ENCODE peak calls at places on chromosomes 12 and 14, in four cellular contexts. R is astrocyte of the spinal cord, D is fibroblast of lung, B is ovary. O is an unnamed sample.

GRCh38 chr12:25295361-25295760 is 44.6 kb upstream of the KRAS start:
- DNase-seq in R (no peak), D (no peak), B (no peak), O (no peak)

GRCh38 chr12:104243551-104243950 is 28.0 kb downstream of the TXNRD1 start:
- DNase-seq in D (peak), B (no peak), R (no peak), O (no peak)

GRCh38 chr12:88805286-88805685 is 225.0 kb upstream of the KITLG start:
- DNase-seq in B (no peak), R (no peak), D (no peak), O (no peak)

GRCh38 chr12:114476159-114476558 is 70.2 kb upstream of the TBX5 start:
- DNase-seq in B (no peak), R (peak), D (peak), O (peak)

GRCh38 chr12:58541300-58541690 is 379.0 kb downstream of the LRIG3 start:
- DNase-seq in R (peak), D (peak), B (no peak), O (peak)

GRCh38 chr14:55057919-55058318 is 6.5 kb downstream of the MAPK1IP1L start:
- DNase-seq in B (no peak), D (no peak), R (no peak), O (no peak)

GRCh38 chr12:21353487-21353886 is 18.8 kb upstream of the SLCO1A2 start:
- DNase-seq in B (no peak), D (no peak), R (no peak), O (no peak)

GRCh38 chr12:119115296-119115905 is 63.3 kb upstream of the HSPB8 start:
- DNase-seq in D (peak), B (no peak), R (peak), O (peak)

GRCh38 chr12:70748809-70749208 is 111.6 kb upstream of the PTPRB start:
- DNase-seq in D (no peak), R (no peak), B (no peak), O (no peak)

GRCh38 chr12:30753233-30753632 is 1.5 kb downstream of the CAPRIN2 start:
- DNase-seq in R (peak), B (no peak), D (peak), O (peak)

GRCh38 chr12:123075591-123076171 is 75.2 kb downstream of the PITPNM2 start:
- DNase-seq in R (peak), B (peak), D (peak), O (peak)

GRCh38 chr12:13959131-13959734 is 22.2 kb downstream of the GRIN2B start:
- DNase-seq in B (no peak), R (no peak), D (no peak), O (no peak)

GRCh38 chr12:74903522-74903921 is 306.1 kb downstream of the KCNC2 start:
- DNase-seq in B (no peak), D (peak), R (no peak), O (no peak)

GRCh38 chr14:101471723-101472517 is 89.4 kb upstream of the DIO3 start:
- DNase-seq in R (no peak), D (no peak), B (no peak), O (no peak)

GRCh38 chr12:85626031-85626781 is 210.0 kb downstream of the RASSF9 start:
- DNase-seq in R (peak), D (peak), B (no peak), O (peak)

GRCh38 chr12:121579981-121580868 is 598 bp downstream of the KDM2B start:
- DNase-seq in B (peak), R (peak), D (peak), O (peak)

GRCh38 chr12:105936496-105936895 is 202.3 kb downstream of the NUAK1 start:
- DNase-seq in D (no peak), B (no peak), R (no peak), O (no peak)

DNA sequence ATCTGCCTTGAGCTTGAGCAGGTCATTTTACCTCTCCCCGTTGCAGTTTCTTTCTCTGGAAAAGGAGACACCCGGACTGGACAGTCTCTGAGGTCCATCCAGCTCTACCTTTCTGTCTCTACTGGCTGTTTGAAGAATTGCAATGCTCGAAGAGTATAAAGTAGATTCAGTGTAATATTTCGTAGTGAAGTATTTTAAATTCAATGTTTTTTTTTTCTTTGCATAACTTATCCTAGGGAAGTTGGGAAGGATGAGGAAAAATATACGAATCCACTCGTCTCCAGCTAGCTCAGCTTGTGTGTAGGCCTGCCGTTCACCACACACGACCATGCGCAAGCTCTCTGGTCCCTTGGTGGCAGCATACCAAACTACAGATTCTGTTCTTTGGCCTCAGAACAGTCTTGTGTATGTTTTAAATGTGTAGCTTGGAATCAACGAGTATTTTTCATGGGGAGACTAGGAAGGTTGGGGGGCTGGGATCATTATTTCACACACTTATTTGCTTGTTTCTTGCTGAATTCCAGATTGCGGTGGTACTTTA is 307.9 kb downstream of the CACNA1C start:
- DNase-seq in R (no peak), B (no peak), D (no peak), O (peak)
- TF ChIP-seq CTCF in R (peak), B (no peak), D (no peak), O (peak)

DNA sequence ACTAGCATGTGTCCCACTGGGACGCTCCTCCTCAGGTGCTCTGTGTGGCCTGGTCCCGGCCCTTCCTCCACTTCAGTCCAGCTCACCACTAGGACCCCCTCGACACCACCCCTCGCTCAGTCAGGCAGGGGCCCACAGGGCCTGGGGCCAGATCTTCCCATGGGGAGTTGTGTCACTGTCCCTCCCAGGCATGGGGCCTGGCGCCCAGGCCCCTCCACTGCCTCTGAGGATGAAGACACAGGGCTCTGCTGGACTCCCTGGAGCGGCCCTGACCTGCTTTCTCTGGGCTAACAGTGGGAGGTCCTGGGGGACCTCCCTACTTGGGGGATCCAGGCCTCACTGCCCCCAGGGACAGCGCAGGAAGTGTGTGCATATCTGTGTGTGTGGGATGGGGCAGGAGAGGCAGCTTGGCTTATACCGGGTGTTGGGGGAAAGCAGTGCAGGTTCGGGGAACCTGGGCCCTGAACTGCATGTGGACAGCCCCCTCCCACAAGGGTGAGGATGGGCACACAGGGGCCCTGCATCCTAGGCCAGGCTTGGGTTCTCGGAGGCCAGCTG is 43.8 kb downstream of the KRT80 start:
- DNase-seq in D (no peak), B (no peak), R (no peak), O (peak)
- H3K4me3 ChIP-seq in D (no peak), B (no peak), R (no peak), O (no peak)

GRCh38 chr12:32305163-32305562 is 94.2 kb upstream of the FGD4 start:
- DNase-seq in D (no peak), R (peak), B (no peak), O (peak)
- TF ChIP-seq CTCF in D (no peak), R (peak), B (no peak), O (peak)

GRCh38 chr12:20282411-20282810 is 85.9 kb upstream of the PDE3A start:
- DNase-seq in B (no peak), R (no peak), D (peak), O (peak)
- H3K4me3 ChIP-seq in B (no peak), R (no peak), D (no peak), O (no peak)

GRCh38 chr12:112256780-112257179 is 125.5 kb downstream of the HECTD4 start:
- DNase-seq in B (no peak), R (no peak), D (no peak), O (no peak)

GRCh38 chr12:112266473-112266872 is 115.8 kb downstream of the HECTD4 start:
- DNase-seq in B (no peak), R (no peak), D (no peak), O (no peak)

GRCh38 chr12:112258926-112259325 is 123.3 kb downstream of the HECTD4 start:
- DNase-seq in R (no peak), B (no peak), D (no peak), O (no peak)

GRCh38 chr12:112261559-112261958 is 120.7 kb downstream of the HECTD4 start:
- DNase-seq in R (no peak), D (no peak), B (no peak), O (peak)
- TF ChIP-seq CTCF in R (peak), D (no peak), B (no peak), O (peak)

GRCh38 chr14:74942608-74943007 is 12.8 kb downstream of the PGF start:
- DNase-seq in D (no peak), B (no peak), R (no peak), O (no peak)
- H3K4me3 ChIP-seq in D (no peak), B (no peak), R (no peak), O (no peak)

DNA sequence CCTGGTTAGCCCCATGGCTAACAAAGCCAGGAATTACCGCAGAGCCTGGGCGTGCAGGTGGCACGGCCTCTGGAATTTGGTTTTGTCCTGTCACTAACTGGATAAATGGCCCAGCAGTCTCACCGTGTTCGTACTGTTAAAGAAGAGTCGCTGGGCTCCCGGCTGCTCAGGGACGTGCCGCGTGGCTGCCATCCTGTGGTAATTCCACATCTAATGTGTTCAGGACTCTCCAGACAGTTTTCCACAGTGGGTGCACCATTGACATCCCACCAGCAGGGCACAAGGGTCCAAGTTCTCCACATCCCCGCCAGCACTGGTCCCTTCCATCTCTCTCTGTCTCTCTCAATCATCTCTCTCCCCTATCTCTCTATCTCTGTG is 19.6 kb downstream of the NOC4L start:
- DNase-seq in D (no peak), R (no peak), B (no peak), O (no peak)
- TF ChIP-seq CTCF in D (peak), R (peak), B (no peak), O (peak)

DNA sequence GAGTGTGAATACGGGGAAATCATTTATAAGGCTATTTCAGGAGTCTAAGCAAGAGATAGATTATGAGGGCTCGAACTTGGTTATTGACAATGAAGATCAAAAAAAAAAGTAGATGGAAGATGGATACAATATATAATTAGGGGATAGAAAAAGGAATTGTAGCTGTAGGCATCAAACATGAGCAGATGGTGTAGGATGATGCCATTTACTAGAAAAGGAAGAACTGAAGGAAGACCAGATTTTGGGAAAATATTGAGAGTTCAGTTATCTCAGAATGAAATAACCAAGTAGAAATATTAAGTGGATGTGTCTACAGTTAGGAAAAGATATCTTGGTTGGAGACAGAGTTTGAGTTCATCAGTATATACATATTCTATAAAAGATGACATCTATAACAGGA is 109.6 kb downstream of the CNTN1 start:
- DNase-seq in B (no peak), R (no peak), D (no peak), O (no peak)
- H3K4me3 ChIP-seq in B (no peak), R (no peak), D (no peak), O (no peak)

O was measured in choroid plexus epithelial cell.